ENCODE peak calls at places on chromosomes 16 and 17, in eight cellular contexts. I, F, R, A, T, W, X and Q are unnamed samples.

GRCh38 chr17:11240041-11240801 is 792 bp upstream of the SHISA6 start:
- DNase-seq in I (no peak), F (no peak), R (peak), A (no peak), T (no peak), W (no peak), X (peak), Q (no peak)

GRCh38 chr17:81018044-81018802 is 16.7 kb upstream of the BAIAP2 start:
- DNase-seq in I (peak), F (peak), R (no peak), A (peak), T (no peak), W (peak), X (peak), Q (no peak)

GRCh38 chr16:51816929-51817328 is 665.9 kb upstream of the SALL1 start:
- DNase-seq in I (no peak), F (no peak), R (no peak), A (no peak), T (no peak), W (no peak), X (peak), Q (no peak)

GRCh38 chr16:69482410-69482951 is 58.1 kb downstream of the CYB5B start:
- DNase-seq in I (no peak), F (no peak), R (no peak), A (no peak), T (peak), W (no peak), X (peak), Q (no peak)

GRCh38 chr17:76547183-76547641 is 7.4 kb downstream of the PRCD start:
- DNase-seq in I (no peak), F (peak), R (no peak), A (peak), T (peak), W (peak), X (peak), Q (peak)

GRCh38 chr17:80081596-80081995 is 19.8 kb upstream of the GAA start:
- DNase-seq in I (no peak), F (no peak), R (no peak), A (no peak), T (no peak), W (no peak), X (no peak), Q (no peak)

GRCh38 chr17:49547566-49547965 is 28.1 kb upstream of the NXPH3 start:
- DNase-seq in I (no peak), F (no peak), R (no peak), A (no peak), T (no peak), W (no peak), X (no peak), Q (no peak)

GRCh38 chr17:31404028-31404949 is 12.8 kb downstream of the RAB11FIP4 start:
- DNase-seq in I (no peak), F (no peak), R (no peak), A (no peak), T (no peak), W (no peak), X (no peak), Q (no peak)

GRCh38 chr16:71882505-71883192 is 1.3 kb downstream of the ZNF821 start:
- DNase-seq in I (peak), F (peak), R (no peak), A (peak), T (peak), W (peak), X (peak), Q (peak)

GRCh38 chr16:28573738-28574718 is 20.3 kb downstream of the SGF29 start:
- DNase-seq in I (no peak), F (no peak), R (no peak), A (no peak), T (no peak), W (no peak), X (no peak), Q (no peak)

GRCh38 chr17:82956726-82957468 is 117.1 kb upstream of the ZNF750 start:
- DNase-seq in I (no peak), F (no peak), R (no peak), A (no peak), T (no peak), W (no peak), X (no peak), Q (no peak)

GRCh38 chr16:30377050-30377811 is 2.6 kb downstream of the MYL11 start:
- DNase-seq in I (no peak), F (no peak), R (no peak), A (no peak), T (no peak), W (no peak), X (no peak), Q (no peak)

GRCh38 chr16:35365675-35366074 is 1906.3 kb downstream of the TP53TG3F start:
- DNase-seq in I (no peak), F (no peak), R (no peak), A (no peak), T (no peak), W (no peak), X (no peak), Q (no peak)

GRCh38 chr16:68190745-68191510 is 45.0 kb downstream of the ESRP2 start:
- DNase-seq in I (no peak), F (no peak), R (no peak), A (no peak), T (no peak), W (no peak), X (peak), Q (no peak)

GRCh38 chr16:62225675-62226074 is 189.4 kb upstream of the CDH8 start:
- DNase-seq in I (peak), F (peak), R (peak), A (peak), T (peak), W (no peak), X (peak), Q (peak)

GRCh38 chr17:41654134-41654907 is 29.9 kb upstream of the KRT17 start:
- DNase-seq in I (peak), F (no peak), R (no peak), A (no peak), T (no peak), W (no peak), X (no peak), Q (no peak)

GRCh38 chr16:12801511-12802042 is 2.1 kb downstream of the CPPED1 start:
- DNase-seq in I (no peak), F (peak), R (no peak), A (no peak), T (peak), W (no peak), X (peak), Q (no peak)

GRCh38 chr16:70438325-70438982 is 446 bp downstream of the ST3GAL2 start:
- DNase-seq in I (no peak), F (no peak), R (peak), A (no peak), T (no peak), W (no peak), X (no peak), Q (no peak)

GRCh38 chr16:79980650-79981521 is 380.3 kb upstream of the MAF start:
- DNase-seq in I (no peak), F (no peak), R (peak), A (no peak), T (no peak), W (no peak), X (no peak), Q (no peak)

GRCh38 chr16:19809693-19810092 is 75.0 kb downstream of the GPRC5B start:
- DNase-seq in I (no peak), F (no peak), R (no peak), A (no peak), T (no peak), W (no peak), X (no peak), Q (no peak)

GRCh38 chr17:43928606-43929005 is 13.7 kb downstream of the PPY start:
- DNase-seq in I (no peak), F (no peak), R (no peak), A (peak), T (no peak), W (no peak), X (no peak), Q (no peak)

GRCh38 chr16:53732296-53732929 is 28.5 kb downstream of the FTO start:
- DNase-seq in I (no peak), F (no peak), R (no peak), A (peak), T (peak), W (no peak), X (peak), Q (no peak)

GRCh38 chr17:1455748-1456599 is at the start of gene CRK:
- DNase-seq in I (peak), F (peak), R (peak), A (peak), T (peak), W (peak), X (peak), Q (peak)

GRCh38 chr17:55564077-55564476 is 52.8 kb upstream of the SMIM36 start:
- DNase-seq in I (no peak), F (no peak), R (no peak), A (no peak), T (no peak), W (no peak), X (peak), Q (no peak)

GRCh38 chr16:82580293-82580900 is 46.4 kb upstream of the CDH13 start:
- DNase-seq in I (no peak), F (peak), R (no peak), A (peak), T (peak), W (no peak), X (peak), Q (no peak)

GRCh38 chr17:17146791-17147406 is 59.2 kb downstream of the PLD6 start:
- DNase-seq in I (no peak), F (peak), R (no peak), A (no peak), T (no peak), W (no peak), X (peak), Q (peak)

GRCh38 chr16:10552998-10553491 is 27.4 kb downstream of the EMP2 start:
- DNase-seq in I (no peak), F (peak), R (no peak), A (no peak), T (peak), W (peak), X (no peak), Q (no peak)